ENCODE peak calls at places on chromosomes 7 and 10, in eight cellular contexts. Q, U, T, L, N, S, O and V are unnamed samples.

GRCh38 chr7:44461387-44461786 is 29.1 kb downstream of the NUDCD3 start:
- DNase-seq in O (no peak), U (peak; percentile 86), S (peak; percentile 47), Q (no peak), L (no peak), T (no peak), N (no peak), V (no peak)

GRCh38 chr10:69872326-69872725 is 70.6 kb downstream of the COL13A1 start:
- DNase-seq in T (no peak), S (no peak), N (no peak), L (no peak), Q (no peak), O (no peak), U (no peak), V (no peak)

GRCh38 chr10:70551971-70552422 is 50.5 kb downstream of the PRF1 start:
- DNase-seq in N (no peak), Q (no peak), L (no peak), O (no peak), T (peak; percentile 80), U (peak; percentile 98), S (peak; percentile 93), V (no peak)

GRCh38 chr10:93412801-93413200 is 69.3 kb downstream of the MYOF start:
- DNase-seq in O (no peak), Q (no peak), U (no peak), N (no peak), T (no peak), S (no peak), L (no peak), V (no peak)

GRCh38 chr10:58827381-58827780 is 314.7 kb downstream of the BICC1 start:
- DNase-seq in Q (no peak), N (no peak), T (no peak), S (no peak), L (no peak), U (peak; percentile 21), O (no peak), V (no peak)

GRCh38 chr7:48528689-48529088 is 357.4 kb downstream of the ABCA13 start:
- DNase-seq in L (no peak), Q (no peak), N (no peak), O (no peak), U (no peak), T (no peak), S (no peak), V (no peak)

GRCh38 chr7:79282882-79283602 is 170.4 kb downstream of the MAGI2 start:
- DNase-seq in N (no peak), O (no peak), T (no peak), L (no peak), U (peak; percentile 89), Q (peak; percentile 50), S (peak; percentile 84), V (no peak)

GRCh38 chr10:27692663-27693062 is 53.0 kb downstream of the MKX start:
- DNase-seq in U (no peak), N (no peak), Q (no peak), T (no peak), S (no peak), O (no peak), L (no peak), V (no peak)

GRCh38 chr10:12875100-12875499 is 126.4 kb downstream of the CCDC3 start:
- DNase-seq in L (no peak), U (no peak), T (no peak), N (no peak), Q (no peak), S (peak; percentile 69), O (no peak), V (no peak)

GRCh38 chr10:60572511-60573194 is 183.0 kb upstream of the ANK3 start:
- DNase-seq in T (no peak), N (no peak), U (peak; percentile 31), Q (peak; percentile 0), O (peak; percentile 19), L (no peak), S (peak; percentile 71), V (peak; percentile 34)

GRCh38 chr7:104137511-104137910 is 70.3 kb downstream of the ORC5 start:
- DNase-seq in O (no peak), T (no peak), U (no peak), S (no peak), L (no peak), Q (no peak), N (no peak), V (no peak)

GRCh38 chr7:90613088-90613498 is 17.0 kb downstream of the CDK14 start:
- DNase-seq in O (no peak), S (peak; percentile 33), T (no peak), Q (no peak), N (no peak), U (no peak), L (no peak), V (no peak)

GRCh38 chr10:103066141-103067098 is 126.7 kb downstream of the NT5C2 start:
- DNase-seq in O (no peak), U (no peak), N (no peak), T (no peak), L (no peak), Q (no peak), S (no peak), V (no peak)

GRCh38 chr10:60188548-60188947 is 201.1 kb downstream of the ANK3 start:
- DNase-seq in U (no peak), L (no peak), T (no peak), O (no peak), N (no peak), S (no peak), Q (no peak), V (no peak)

GRCh38 chr7:30898411-30898810 is 13.2 kb upstream of the AQP1 start:
- DNase-seq in O (no peak), U (no peak), T (no peak), L (no peak), S (no peak), N (no peak), Q (no peak), V (no peak)